ENCODE peak calls at places on chromosomes 1 and 21, in eight cellular contexts. L, C, K, U, B, Z, J and W are unnamed samples.

GRCh38 chr1:87980494-87980893 is 651.8 kb downstream of the LMO4 start:
- DNase-seq in Z (no peak), U (no peak), J (no peak), B (no peak), K (no peak), L (no peak), C (no peak), W (no peak)

GRCh38 chr21:36028127-36029069 is 31.9 kb downstream of the SETD4 start:
- DNase-seq in L (peak), C (peak), B (peak), J (peak), U (peak), Z (peak), K (peak), W (peak)

GRCh38 chr1:93525431-93525830 is 77.5 kb downstream of the FNBP1L start:
- DNase-seq in J (no peak), U (no peak), B (no peak), C (no peak), K (no peak), Z (no peak), L (no peak), W (peak)

GRCh38 chr1:234918216-234918841 is 210.3 kb downstream of the TOMM20 start:
- DNase-seq in K (peak), U (no peak), Z (peak), J (no peak), C (no peak), L (no peak), B (no peak), W (no peak)

GRCh38 chr1:29459551-29459945 is 223.2 kb downstream of the PTPRU start:
- DNase-seq in Z (no peak), K (no peak), C (no peak), J (no peak), B (no peak), L (no peak), U (no peak), W (no peak)

GRCh38 chr1:192801451-192801850 is 7.4 kb upstream of the RGS2 start:
- DNase-seq in Z (no peak), B (no peak), L (no peak), K (no peak), J (no peak), U (no peak), C (no peak), W (peak)

GRCh38 chr1:118254001-118254400 is 69.0 kb upstream of the SPAG17 start:
- DNase-seq in J (no peak), B (no peak), K (no peak), Z (no peak), C (no peak), U (no peak), L (no peak), W (no peak)

GRCh38 chr1:31006760-31007159 is 58.8 kb downstream of the PUM1 start:
- DNase-seq in K (no peak), L (no peak), Z (no peak), U (no peak), C (no peak), J (no peak), B (no peak), W (no peak)

GRCh38 chr21:45533731-45534571 is 8.3 kb downstream of the SLC19A1 start:
- DNase-seq in K (no peak), C (no peak), L (no peak), J (no peak), Z (no peak), B (no peak), U (no peak), W (no peak)

GRCh38 chr1:192668434-192668983 is 32.6 kb downstream of the RGS13 start:
- DNase-seq in B (peak), C (no peak), L (no peak), J (peak), U (no peak), K (peak), Z (no peak), W (no peak)

GRCh38 chr1:8047686-8048522 is 21.8 kb upstream of the ERRFI1 start:
- DNase-seq in U (no peak), C (no peak), B (peak), L (peak), K (no peak), Z (no peak), J (peak), W (peak)

GRCh38 chr1:111739984-111740765 is 980 bp upstream of the INKA2 start:
- DNase-seq in K (peak), U (no peak), L (no peak), B (peak), J (peak), C (no peak), Z (peak), W (peak)

GRCh38 chr21:38753114-38754100 is 52.3 kb upstream of the ETS2 start:
- DNase-seq in C (no peak), J (no peak), U (no peak), K (no peak), B (no peak), L (no peak), Z (no peak), W (no peak)

GRCh38 chr1:28537457-28538199 is 15.3 kb upstream of the TRNAU1AP start:
- DNase-seq in U (no peak), Z (no peak), J (no peak), L (no peak), B (no peak), K (no peak), C (no peak), W (no peak)

GRCh38 chr1:41467673-41468072 is 16.8 kb downstream of the EDN2 start:
- DNase-seq in J (no peak), K (no peak), Z (no peak), B (no peak), C (no peak), L (no peak), U (no peak), W (no peak)

GRCh38 chr1:155294520-155295182 is 6.6 kb downstream of the PKLR start:
- DNase-seq in B (no peak), L (no peak), Z (peak), C (no peak), K (peak), J (no peak), U (no peak), W (no peak)

GRCh38 chr1:169529068-169529642 is 43.4 kb upstream of the SLC19A2 start:
- DNase-seq in L (peak), Z (peak), U (no peak), K (peak), C (no peak), J (peak), B (peak), W (no peak)

GRCh38 chr1:236058141-236058626 is 6.7 kb downstream of the NID1 start:
- DNase-seq in U (no peak), L (no peak), B (peak), K (peak), C (no peak), J (no peak), Z (no peak), W (peak)

GRCh38 chr1:26046313-26047031 is 554 bp upstream of the SLC30A2 start:
- DNase-seq in B (no peak), Z (peak), L (no peak), J (no peak), C (no peak), U (no peak), K (peak), W (no peak)
- TF ChIP-seq EZH2 in B (no peak), Z (peak), L (no peak), J (no peak), C (peak), U (no peak), K (peak), W (peak)

GRCh38 chr1:16074217-16074616 is 766 bp upstream of the FAM131C start:
- DNase-seq in Z (no peak), L (no peak), C (no peak), B (no peak), J (no peak), U (no peak), K (no peak), W (no peak)

GRCh38 chr1:16075337-16076002 is 2.0 kb upstream of the FAM131C start:
- DNase-seq in Z (no peak), J (no peak), U (no peak), L (no peak), K (no peak), C (no peak), B (peak), W (peak)

GRCh38 chr1:16076871-16077250 is 3.4 kb upstream of the FAM131C start:
- DNase-seq in L (peak), K (no peak), Z (no peak), U (no peak), J (peak), C (peak), B (no peak), W (peak)

GRCh38 chr1:16077430-16078245 is 4.2 kb upstream of the FAM131C start:
- DNase-seq in L (no peak), Z (no peak), K (peak), J (peak), B (no peak), U (no peak), C (no peak), W (peak)

GRCh38 chr1:16076003-16076870 is 2.8 kb upstream of the FAM131C start:
- DNase-seq in J (peak), C (peak), B (no peak), U (peak), K (no peak), Z (no peak), L (peak), W (peak)
- H3K4me2 ChIP-seq in J (peak), C (peak), B (no peak), U (peak), K (no peak), Z (no peak), L (peak), W (peak)

GRCh38 chr21:42218836-42219605 is at the start of gene ABCG1:
- DNase-seq in J (no peak), L (no peak), B (peak), K (peak), Z (peak), U (no peak), C (no peak), W (peak)
- TF ChIP-seq EZH2 in J (no peak), L (no peak), B (no peak), K (peak), Z (no peak), U (no peak), C (no peak), W (no peak)

GRCh38 chr1:159996653-159997052 is 35.1 kb downstream of the PIGM start:
- DNase-seq in L (no peak), C (peak), J (peak), U (no peak), K (no peak), Z (no peak), B (no peak), W (peak)
- H3K4me2 ChIP-seq in L (peak), C (peak), J (peak), U (no peak), K (no peak), Z (no peak), B (no peak), W (peak)

GRCh38 chr1:212558665-212559480 is 49.7 kb upstream of the ATF3 start:
- DNase-seq in K (peak), B (peak), J (peak), U (peak), C (peak), L (peak), Z (peak), W (peak)
- TF ChIP-seq EZH2 in K (no peak), B (no peak), J (no peak), U (no peak), C (no peak), L (no peak), Z (no peak), W (no peak)